ENCODE peak calls at places on chromosomes 1 and 21, in six cellular contexts. M is psoas muscle; W is adipocyte; X is left ventricle myocardium inferior; G is naive thymus-derived CD4-positive, alpha-beta T cell; R is cardiac muscle cell. T is an unnamed sample. For H3K9me3 and H3K36me3, the result is how much of the 10 kb centered on the place peaks cover.

GRCh38 chr1:16146888-16147614 is 8.8 kb downstream of the EPHA2 start:
- DNase-seq in W (peak), X (no peak), M (no peak), G (no peak), R (peak), T (no peak)

GRCh38 chr21:31771685-31772084 is 39.8 kb upstream of the SCAF4 start:
- DNase-seq in W (no peak), G (no peak), M (no peak), X (no peak), R (no peak), T (no peak)

GRCh38 chr1:99445486-99445885 is 181.2 kb downstream of the PLPPR4 start:
- DNase-seq in R (peak), G (no peak), M (no peak), W (peak), X (no peak), T (no peak)

GRCh38 chr1:6224733-6225132 is 11.0 kb downstream of the ICMT start:
- DNase-seq in R (no peak), M (peak), X (no peak), G (no peak), W (no peak), T (no peak)

GRCh38 chr1:158112994-158113758 is 67.5 kb upstream of the CD1D start:
- DNase-seq in G (peak), W (peak), R (peak), X (peak), M (no peak), T (peak)

GRCh38 chr1:240888039-240888786 is 276.3 kb upstream of the GREM2 start:
- DNase-seq in R (no peak), W (peak), M (no peak), X (no peak), G (no peak), T (peak)

GRCh38 chr1:209755926-209756607 is at the start of gene TRAF3IP3:
- DNase-seq in R (no peak), M (no peak), W (no peak), G (peak), X (no peak), T (no peak)

GRCh38 chr1:153567621-153568366 is 2.1 kb upstream of the S100A2 start:
- DNase-seq in X (no peak), G (no peak), R (no peak), M (no peak), W (no peak), T (peak)

GRCh38 chr1:149986486-149987296 is 23.8 kb downstream of the OTUD7B start:
- DNase-seq in M (no peak), R (peak), W (peak), X (no peak), G (no peak), T (no peak)

GRCh38 chr1:231611851-231612250 is 14.7 kb upstream of the DISC1 start:
- DNase-seq in R (no peak), W (no peak), G (no peak), M (no peak), X (no peak), T (no peak)

GRCh38 chr21:15809818-15810217 is 80.0 kb downstream of the USP25 start:
- DNase-seq in W (peak), G (no peak), R (peak), M (peak), X (no peak), T (no peak)

GRCh38 chr1:7871136-7871535 is 18.3 kb upstream of the UTS2 start:
- DNase-seq in G (no peak), R (no peak), W (no peak), X (no peak), M (no peak), T (no peak)

GRCh38 chr1:8381618-8382017 is 63.7 kb downstream of the SLC45A1 start:
- DNase-seq in M (no peak), G (no peak), W (peak), X (no peak), R (no peak), T (no peak)

GRCh38 chr1:172117800-172118199 is 276.5 kb downstream of the DNM3 start:
- DNase-seq in G (peak), R (no peak), W (no peak), M (no peak), X (no peak), T (no peak)

GRCh38 chr1:67347688-67348472 is 40.2 kb downstream of the IL12RB2 start:
- DNase-seq in W (peak), X (peak), M (no peak), G (no peak), R (peak), T (peak)

GRCh38 chr1:215517441-215517891 is 49.6 kb upstream of the KCTD3 start:
- DNase-seq in G (no peak), W (peak), M (no peak), R (peak), X (no peak), T (no peak)

GRCh38 chr1:22685675-22686074 is 25.0 kb upstream of the EPHB2 start:
- DNase-seq in G (no peak), X (no peak), R (peak), W (no peak), M (no peak), T (no peak)

GRCh38 chr21:42621828-42622199 is 31.6 kb upstream of the PDE9A start:
- DNase-seq in X (no peak), M (no peak), W (no peak), G (no peak), R (no peak), T (no peak)

GRCh38 chr21:45855248-45855801 is 126.2 kb upstream of the COL6A1 start:
- DNase-seq in G (no peak), W (no peak), X (no peak), M (no peak), R (no peak), T (no peak)

GRCh38 chr1:180527270-180527669 is 24.9 kb upstream of the ACBD6 start:
- DNase-seq in R (peak), W (peak), G (no peak), X (no peak), M (no peak), T (no peak)

GRCh38 chr1:224264321-224264720 is 65.7 kb downstream of the NVL start:
- DNase-seq in R (no peak), G (no peak), X (no peak), M (no peak), W (no peak), T (no peak)

GRCh38 chr1:201299968-201300367 is 16.7 kb downstream of the PKP1 start:
- DNase-seq in M (no peak), X (peak), R (peak), G (no peak), W (peak), T (no peak)

GRCh38 chr1:225962440-225962975 is 21.5 kb upstream of the LEFTY2 start:
- DNase-seq in X (peak), W (peak), G (peak), R (peak), M (no peak), T (peak)

GRCh38 chr1:18815203-18815531 is 44.3 kb downstream of the TAS1R2 start:
- DNase-seq in R (no peak), X (no peak), W (no peak), G (no peak), M (no peak), T (no peak)

GRCh38 chr1:160105155-160105554 is 6.7 kb upstream of the IGSF8 start:
- DNase-seq in W (no peak), R (no peak), M (peak), X (no peak), G (no peak), T (no peak)

GRCh38 chr1:909861-910310 is 13.8 kb upstream of the SAMD11 start:
- DNase-seq in X (no peak), G (no peak), M (no peak), W (peak), R (no peak), T (no peak)

GRCh38 chr1:19169642-19170041 is 40.4 kb downstream of the UBR4 start:
- DNase-seq in R (no peak), M (no peak), W (peak), X (no peak), G (no peak), T (no peak)

GRCh38 chr1:201597551-201598230 is 58.8 kb downstream of the NAV1 start:
- DNase-seq in X (peak), G (no peak), W (no peak), R (no peak), M (peak), T (peak)

GRCh38 chr1:12161662-12162458 is 4.9 kb upstream of the TNFRSF1B start:
- DNase-seq in G (no peak), R (peak), W (peak), X (peak), M (peak), T (peak)

GRCh38 chr1:223129229-223129851 is 13.7 kb downstream of the TLR5 start:
- DNase-seq in M (peak), W (peak), R (peak), X (peak), G (peak), T (peak)

DNA sequence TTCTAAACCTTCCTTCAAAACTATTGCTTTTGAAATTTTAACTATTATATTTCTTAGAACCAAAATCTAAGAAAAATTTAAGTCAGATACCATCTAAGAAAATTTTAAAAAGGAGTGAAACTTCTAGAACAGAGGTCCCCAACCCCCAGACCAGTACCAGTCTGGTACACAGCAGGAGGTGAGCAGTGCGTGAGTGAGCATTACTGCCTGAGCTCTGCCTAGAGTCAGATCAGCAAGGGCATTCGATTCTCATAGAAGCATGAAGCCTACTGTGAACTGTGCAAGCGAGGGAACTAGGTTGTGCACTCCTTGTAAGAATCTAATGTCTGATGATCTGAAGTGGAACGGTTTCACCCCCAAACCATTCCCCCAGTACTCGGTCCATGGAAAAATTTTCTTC is 106.7 kb downstream of the VAV3 start:
- DNase-seq in X (no peak), G (no peak), W (no peak), M (no peak), R (no peak), T (no peak)
- H3K9me3 ChIP-seq in X (under half), G (under half), W (under half), M (under half), R (under half), T (under half)

GRCh38 chr1:90955769-90956168 is 66.1 kb downstream of the ZNF644 start:
- DNase-seq in G (no peak), R (no peak), W (no peak), X (no peak), M (no peak), T (no peak)
- H3K36me3 ChIP-seq in G (under half), R (under half), W (under half), X (under half), M (under half), T (under half)

GRCh38 chr1:17557986-17558385 is 18.5 kb downstream of the ARHGEF10L start:
- DNase-seq in W (no peak), M (no peak), R (no peak), G (no peak), X (no peak), T (no peak)
- H3K4me3 ChIP-seq in W (no peak), M (no peak), R (no peak), G (no peak), X (no peak), T (no peak)

GRCh38 chr21:8991088-8991907 is 1530.1 kb upstream of the TPTE start:
- DNase-seq in R (no peak), X (no peak), W (no peak), G (no peak), M (no peak), T (peak)
- H3K9me3 ChIP-seq in R (under half), X (under half), W (under half), G (under half), M (under half), T (under half)

GRCh38 chr1:98316286-98316685 is 345.2 kb upstream of the SNX7 start:
- DNase-seq in G (no peak), M (no peak), W (peak), X (no peak), R (peak), T (no peak)

GRCh38 chr1:98315309-98315708 is 346.2 kb upstream of the SNX7 start:
- DNase-seq in G (no peak), M (no peak), X (no peak), R (peak), W (peak), T (no peak)

GRCh38 chr1:98314591-98314990 is 346.9 kb upstream of the SNX7 start:
- DNase-seq in X (no peak), W (no peak), M (no peak), R (no peak), G (no peak), T (no peak)
- H3K36me3 ChIP-seq in X (under half), W (under half), M (under half), R (under half), G (under half), T (under half)

GRCh38 chr1:51616490-51616889 is 402 bp upstream of the OSBPL9 start:
- DNase-seq in X (no peak), G (no peak), R (no peak), M (no peak), W (no peak), T (no peak)
- H3K4me3 ChIP-seq in X (peak), G (peak), R (peak), M (peak), W (peak), T (peak)

GRCh38 chr1:248585266-248585665 is 10.7 kb upstream of the OR2T34 start:
- DNase-seq in X (no peak), R (no peak), M (no peak), G (no peak), W (no peak), T (no peak)
- H3K9me3 ChIP-seq in X (under half), R (under half), M (under half), G (under half), W (under half), T (under half)

GRCh38 chr21:34697826-34698225 is 29.0 kb downstream of the CLIC6 start:
- DNase-seq in G (no peak), W (no peak), R (no peak), M (no peak), X (no peak), T (no peak)
- H3K36me3 ChIP-seq in G (under half), W (under half), R (under half), M (under half), X (under half), T (under half)

GRCh38 chr1:53656062-53656915 is 82.7 kb downstream of the GLIS1 start:
- DNase-seq in X (no peak), W (peak), G (no peak), R (peak), M (no peak), T (no peak)
- H3K4me3 ChIP-seq in X (no peak), W (no peak), G (no peak), R (no peak), M (no peak), T (no peak)